ENCODE peak calls at places on chromosomes 12 and 14, in seven cellular contexts. One of them, this sample, is unnamed.

GRCh38 chr12:25785164-25785563 is 173.3 kb upstream of the RASSF8 start:
- DNase-seq in NCI-H1930: no peak
- DNase-seq in stimulated activated naive B cell treated with anti-CD40 and anti-IgM and Interleukin-4, amounts not matched to agents 10 μg/mL and 1 μg/mL and 100 μg/mL, for 72 hours: no peak
- DNase-seq in NCI-H510A: no peak
- DNase-seq in NCI-H774: no peak
- DNase-seq in T47D: no peak
- DNase-seq in AG09319: no peak
- DNase-seq in this sample: no peak

GRCh38 chr12:28710882-28711281 is 438.2 kb upstream of the FAR2 start:
- DNase-seq in NCI-H1930: no peak
- DNase-seq in stimulated activated naive B cell treated with anti-CD40 and anti-IgM and Interleukin-4, amounts not matched to agents 10 μg/mL and 1 μg/mL and 100 μg/mL, for 72 hours: no peak
- DNase-seq in NCI-H510A: no peak
- DNase-seq in NCI-H774: no peak
- DNase-seq in T47D: no peak
- DNase-seq in AG09319: peak
- DNase-seq in this sample: no peak

GRCh38 chr12:12466157-12466556 is 96.5 kb downstream of the DUSP16 start:
- DNase-seq in NCI-H1930: no peak
- DNase-seq in stimulated activated naive B cell treated with anti-CD40 and anti-IgM and Interleukin-4, amounts not matched to agents 10 μg/mL and 1 μg/mL and 100 μg/mL, for 72 hours: no peak
- DNase-seq in NCI-H510A: no peak
- DNase-seq in NCI-H774: no peak
- DNase-seq in T47D: no peak
- DNase-seq in AG09319: no peak
- DNase-seq in this sample: no peak

GRCh38 chr12:22788913-22789312 is 163.9 kb downstream of the ETNK1 start:
- DNase-seq in NCI-H1930: no peak
- DNase-seq in stimulated activated naive B cell treated with anti-CD40 and anti-IgM and Interleukin-4, amounts not matched to agents 10 μg/mL and 1 μg/mL and 100 μg/mL, for 72 hours: no peak
- DNase-seq in NCI-H510A: no peak
- DNase-seq in NCI-H774: no peak
- DNase-seq in T47D: no peak
- DNase-seq in AG09319: no peak
- DNase-seq in this sample: no peak

GRCh38 chr14:51139221-51139681 is 44.3 kb upstream of the TRIM9 start:
- DNase-seq in NCI-H1930: no peak
- DNase-seq in stimulated activated naive B cell treated with anti-CD40 and anti-IgM and Interleukin-4, amounts not matched to agents 10 μg/mL and 1 μg/mL and 100 μg/mL, for 72 hours: no peak
- DNase-seq in NCI-H510A: no peak
- DNase-seq in NCI-H774: no peak
- DNase-seq in T47D: no peak
- DNase-seq in AG09319: no peak
- DNase-seq in this sample: no peak

GRCh38 chr12:117240356-117240755 is 50.1 kb upstream of the FBXO21 start:
- DNase-seq in NCI-H1930: no peak
- DNase-seq in stimulated activated naive B cell treated with anti-CD40 and anti-IgM and Interleukin-4, amounts not matched to agents 10 μg/mL and 1 μg/mL and 100 μg/mL, for 72 hours: no peak
- DNase-seq in NCI-H510A: no peak
- DNase-seq in NCI-H774: no peak
- DNase-seq in T47D: no peak
- DNase-seq in AG09319: no peak
- DNase-seq in this sample: no peak

GRCh38 chr14:100393362-100393761 is 70.2 kb downstream of the SLC25A47 start:
- DNase-seq in NCI-H1930: no peak
- DNase-seq in stimulated activated naive B cell treated with anti-CD40 and anti-IgM and Interleukin-4, amounts not matched to agents 10 μg/mL and 1 μg/mL and 100 μg/mL, for 72 hours: no peak
- DNase-seq in NCI-H510A: no peak
- DNase-seq in NCI-H774: no peak
- DNase-seq in T47D: no peak
- DNase-seq in AG09319: no peak
- DNase-seq in this sample: no peak

GRCh38 chr14:74964787-74965769 is 9.7 kb upstream of the PGF start:
- DNase-seq in NCI-H1930: no peak
- DNase-seq in stimulated activated naive B cell treated with anti-CD40 and anti-IgM and Interleukin-4, amounts not matched to agents 10 μg/mL and 1 μg/mL and 100 μg/mL, for 72 hours: no peak
- DNase-seq in NCI-H510A: no peak
- DNase-seq in NCI-H774: no peak
- DNase-seq in T47D: no peak
- DNase-seq in AG09319: no peak
- DNase-seq in this sample: no peak

GRCh38 chr12:117686911-117687377 is 281.8 kb downstream of the KSR2 start:
- DNase-seq in NCI-H1930: no peak
- DNase-seq in stimulated activated naive B cell treated with anti-CD40 and anti-IgM and Interleukin-4, amounts not matched to agents 10 μg/mL and 1 μg/mL and 100 μg/mL, for 72 hours: no peak
- DNase-seq in NCI-H510A: no peak
- DNase-seq in NCI-H774: no peak
- DNase-seq in T47D: no peak
- DNase-seq in AG09319: peak
- DNase-seq in this sample: no peak

GRCh38 chr12:52252728-52253328 is 19.8 kb downstream of the KRT7 start:
- DNase-seq in NCI-H1930: no peak
- DNase-seq in stimulated activated naive B cell treated with anti-CD40 and anti-IgM and Interleukin-4, amounts not matched to agents 10 μg/mL and 1 μg/mL and 100 μg/mL, for 72 hours: no peak
- DNase-seq in NCI-H510A: no peak
- DNase-seq in NCI-H774: no peak
- DNase-seq in T47D: no peak
- DNase-seq in AG09319: no peak
- DNase-seq in this sample: no peak

GRCh38 chr12:116398193-116398592 is 120.7 kb upstream of the MED13L start:
- DNase-seq in NCI-H1930: no peak
- DNase-seq in stimulated activated naive B cell treated with anti-CD40 and anti-IgM and Interleukin-4, amounts not matched to agents 10 μg/mL and 1 μg/mL and 100 μg/mL, for 72 hours: no peak
- DNase-seq in NCI-H510A: no peak
- DNase-seq in NCI-H774: no peak
- DNase-seq in T47D: no peak
- DNase-seq in AG09319: no peak
- DNase-seq in this sample: no peak

GRCh38 chr14:55332654-55333570 is 61.7 kb downstream of the FBXO34 start:
- DNase-seq in NCI-H1930: no peak
- DNase-seq in stimulated activated naive B cell treated with anti-CD40 and anti-IgM and Interleukin-4, amounts not matched to agents 10 μg/mL and 1 μg/mL and 100 μg/mL, for 72 hours: no peak
- DNase-seq in NCI-H510A: no peak
- DNase-seq in NCI-H774: no peak
- DNase-seq in T47D: no peak
- DNase-seq in AG09319: no peak
- DNase-seq in this sample: no peak

GRCh38 chr14:74558655-74559054 is 53.4 kb downstream of the LTBP2 start:
- DNase-seq in NCI-H1930: no peak
- DNase-seq in stimulated activated naive B cell treated with anti-CD40 and anti-IgM and Interleukin-4, amounts not matched to agents 10 μg/mL and 1 μg/mL and 100 μg/mL, for 72 hours: no peak
- DNase-seq in NCI-H510A: no peak
- DNase-seq in NCI-H774: no peak
- DNase-seq in T47D: no peak
- DNase-seq in AG09319: no peak
- DNase-seq in this sample: no peak

GRCh38 chr14:103123634-103124500 is 606 bp downstream of the TNFAIP2 start:
- DNase-seq in NCI-H1930: no peak
- DNase-seq in stimulated activated naive B cell treated with anti-CD40 and anti-IgM and Interleukin-4, amounts not matched to agents 10 μg/mL and 1 μg/mL and 100 μg/mL, for 72 hours: no peak
- DNase-seq in NCI-H510A: no peak
- DNase-seq in NCI-H774: no peak
- DNase-seq in T47D: peak
- DNase-seq in AG09319: no peak
- DNase-seq in this sample: no peak